ENCODE peak calls at places on chromosomes 3 and 15, in four cellular contexts. C, U, T and A are unnamed samples.

GRCh38 chr3:128488636-128488994 is 4.4 kb downstream of the GATA2 start:
- DNase-seq in C (no peak), U (no peak), T (no peak), A (no peak)

GRCh38 chr15:101092186-101092866 is 159.5 kb downstream of the CHSY1 start:
- DNase-seq in C (no peak), U (no peak), T (no peak), A (no peak)

GRCh38 chr3:121667333-121667732 is 6.6 kb upstream of the HCLS1 start:
- DNase-seq in C (no peak), U (no peak), T (no peak), A (no peak)

GRCh38 chr3:18211116-18211515 is 214.0 kb downstream of the SATB1 start:
- DNase-seq in C (no peak), U (no peak), T (no peak), A (no peak)

GRCh38 chr15:80744411-80744810 is 34.8 kb upstream of the CEMIP start:
- DNase-seq in C (no peak), U (no peak), T (no peak), A (no peak)

GRCh38 chr3:66412176-66412887 is 88.5 kb downstream of the LRIG1 start:
- DNase-seq in C (no peak), U (no peak), T (no peak), A (no peak)

GRCh38 chr3:127420825-127421224 is 133.0 kb upstream of the PRR20G start:
- DNase-seq in C (no peak), U (no peak), T (no peak), A (no peak)

GRCh38 chr3:73098873-73099272 is 37.4 kb downstream of the EBLN2 start:
- DNase-seq in C (no peak), U (no peak), T (no peak), A (no peak)

GRCh38 chr3:37024092-37024491 is 30.8 kb downstream of the MLH1 start:
- DNase-seq in C (no peak), U (peak), T (no peak), A (no peak)

GRCh38 chr3:25235471-25235870 is 192.6 kb upstream of the RARB start:
- DNase-seq in C (no peak), U (no peak), T (no peak), A (no peak)

GRCh38 chr3:176469694-176470205 is 727.5 kb downstream of the TBL1XR1 start:
- DNase-seq in C (no peak), U (peak), T (peak), A (no peak)

GRCh38 chr3:133854971-133855370 is 40.7 kb downstream of the RAB6B start:
- DNase-seq in C (no peak), U (no peak), T (no peak), A (no peak)

DNA sequence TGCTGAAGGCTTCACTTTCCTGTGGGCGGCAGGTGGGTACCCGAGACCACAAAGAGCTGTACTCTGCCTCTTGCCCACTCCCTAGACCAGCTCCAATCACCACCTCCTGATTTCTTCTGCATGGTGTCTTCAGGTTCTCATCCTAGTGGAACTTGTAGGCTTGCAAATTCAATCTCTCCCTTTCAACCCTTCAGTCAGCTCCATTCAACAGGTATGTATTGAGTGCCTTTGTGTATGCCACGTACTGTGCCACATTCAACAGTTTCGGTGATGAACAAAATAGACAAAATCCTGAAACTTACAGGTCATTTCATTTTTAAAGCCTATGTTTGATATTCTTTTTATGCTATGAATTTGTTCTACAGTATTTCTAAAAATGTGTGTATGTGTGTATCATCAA is 5.4 kb upstream of the CLDN11 start:
- DNase-seq in C (no peak), U (no peak), T (no peak), A (no peak)
- TF ChIP-seq TCF7L2 in C (no peak), U (no peak), T (no peak), A (no peak)

GRCh38 chr3:12934431-12934830 is 93.1 kb upstream of the RPL32 start:
- DNase-seq in C (no peak), U (no peak), T (no peak), A (no peak)
- TF ChIP-seq TCF7L2 in C (no peak), U (no peak), T (no peak), A (no peak)

DNA sequence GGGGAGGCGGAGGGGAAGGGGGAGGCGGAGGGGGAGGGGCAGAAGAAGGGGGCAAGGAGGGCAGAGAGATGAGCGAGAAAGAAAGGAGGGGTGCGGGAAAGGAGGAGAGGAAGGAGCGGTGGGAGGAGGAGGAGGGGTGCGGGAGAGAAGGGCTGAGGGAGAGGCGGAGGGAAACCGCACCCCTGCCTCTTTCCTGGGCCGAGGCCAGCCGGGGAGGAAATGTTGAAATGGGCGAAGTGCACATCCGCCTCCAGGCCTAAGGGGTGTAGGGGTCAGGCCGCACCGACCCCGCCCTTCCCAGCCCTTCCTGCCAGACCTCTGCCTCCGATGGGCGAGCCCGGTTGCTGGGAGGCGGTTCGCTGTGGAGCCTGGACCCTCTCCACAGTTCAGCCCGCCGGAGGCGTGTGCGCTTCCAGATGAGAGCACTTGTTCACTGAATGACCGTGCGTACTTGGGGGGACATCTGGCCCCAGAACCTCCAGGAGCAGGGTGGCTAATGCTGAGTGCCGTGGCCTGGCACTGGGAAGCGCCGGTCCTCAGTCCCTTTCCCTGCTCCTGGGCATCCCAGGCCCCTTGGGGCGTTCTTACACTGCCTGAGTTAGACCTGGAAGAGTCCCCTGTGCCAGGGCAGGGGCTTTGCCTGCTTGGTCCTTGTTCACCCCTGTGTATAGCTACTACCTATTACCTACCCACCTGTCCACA is 110.3 kb upstream of the KLF13 start:
- DNase-seq in C (peak), U (no peak), T (peak), A (no peak)
- TF ChIP-seq TCF7L2 in C (no peak), U (no peak), T (no peak), A (no peak)

GRCh38 chr3:111392911-111393351 is 149.1 kb upstream of the CD96 start:
- DNase-seq in C (no peak), U (peak), T (no peak), A (no peak)
- TF ChIP-seq TCF7L2 in C (no peak), U (peak), T (no peak), A (no peak)

DNA sequence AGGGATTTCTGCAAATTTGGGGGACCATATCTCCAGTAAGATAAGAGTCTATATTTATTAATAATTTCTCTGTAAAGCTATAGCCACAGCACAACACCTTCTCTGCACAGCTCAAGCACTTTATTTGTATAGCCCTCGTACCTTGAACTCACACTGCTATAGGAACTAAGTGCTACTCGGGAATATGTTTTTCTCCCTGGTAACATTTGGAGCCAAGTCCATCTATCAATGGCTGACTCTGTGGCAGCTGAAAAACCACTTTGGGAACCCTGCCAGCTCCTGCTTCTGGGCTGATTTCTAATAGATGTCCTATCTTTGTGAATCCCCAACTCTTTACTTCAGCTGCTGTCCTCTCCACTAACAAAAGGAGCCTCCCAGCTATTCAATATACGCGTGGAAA is 298.5 kb downstream of the GBE1 start:
- DNase-seq in C (no peak), U (no peak), T (peak), A (no peak)
- TF ChIP-seq TCF7L2 in C (no peak), U (no peak), T (no peak), A (no peak)

GRCh38 chr15:33801954-33802353 is 166.3 kb upstream of the CHRM5 start:
- DNase-seq in C (no peak), U (no peak), T (no peak), A (no peak)
- TF ChIP-seq TCF7L2 in C (no peak), U (no peak), T (no peak), A (no peak)